ENCODE peak calls at places on chromosomes 13 and 19, in seven cellular contexts. H is right atrium auricular region; F is IMR-90; R is left ventricle myocardium inferior; D is CD8-positive, alpha-beta T cell; E is gastrocnemius medialis; J is GM23248. W is an unnamed sample. For H3K27me3, the result is how much of the 10 kb centered on the place peaks cover.

GRCh38 chr19:30555075-30555787 is 183.0 kb downstream of the ZNF536 start:
- DNase-seq in H (no peak), F (no peak), R (no peak), D (no peak), E (no peak), J (no peak), W (no peak)

GRCh38 chr19:17197666-17198065 is 17.5 kb upstream of the USE1 start:
- DNase-seq in H (no peak), F (no peak), R (no peak), D (no peak), E (no peak), J (no peak), W (no peak)

GRCh38 chr19:6564393-6564792 is 26.6 kb downstream of the CD70 start:
- DNase-seq in H (no peak), F (no peak), R (no peak), D (no peak), E (no peak), J (peak), W (no peak)

GRCh38 chr19:44992336-44993163 is 8.7 kb upstream of the RELB start:
- DNase-seq in H (no peak), F (no peak), R (no peak), D (no peak), E (no peak), J (no peak), W (no peak)

GRCh38 chr13:23701646-23702045 is 131.4 kb downstream of the TNFRSF19 start:
- DNase-seq in H (peak), F (peak), R (peak), D (no peak), E (peak), J (no peak), W (peak)

GRCh38 chr19:43315851-43316250 is 37.6 kb upstream of the CD177 start:
- DNase-seq in H (no peak), F (no peak), R (no peak), D (no peak), E (no peak), J (no peak), W (no peak)

GRCh38 chr19:50478901-50479715 is 2.5 kb upstream of the GARIN5A start:
- DNase-seq in H (no peak), F (peak), R (no peak), D (no peak), E (no peak), J (peak), W (no peak)

GRCh38 chr19:35822579-35822978 is 9.9 kb upstream of the PRODH2 start:
- DNase-seq in H (no peak), F (no peak), R (no peak), D (no peak), E (no peak), J (no peak), W (no peak)

GRCh38 chr19:40084948-40085347 is 5.8 kb downstream of the ZNF780A start:
- DNase-seq in H (no peak), F (no peak), R (no peak), D (no peak), E (no peak), J (no peak), W (no peak)

GRCh38 chr19:19068659-19069509 is 5.1 kb downstream of the SLC25A42 start:
- DNase-seq in H (no peak), F (no peak), R (no peak), D (no peak), E (no peak), J (no peak), W (no peak)

GRCh38 chr13:23673354-23673753 is 103.1 kb downstream of the TNFRSF19 start:
- DNase-seq in H (no peak), F (peak), R (no peak), D (no peak), E (peak), J (peak), W (no peak)

GRCh38 chr19:3976495-3977241 is 5.8 kb upstream of the DAPK3 start:
- DNase-seq in H (no peak), F (no peak), R (no peak), D (no peak), E (peak), J (peak), W (peak)

GRCh38 chr19:12987781-12988180 is 7.5 kb upstream of the NFIX start:
- DNase-seq in H (no peak), F (no peak), R (no peak), D (no peak), E (no peak), J (no peak), W (no peak)

GRCh38 chr13:26923824-26924605 is 163.4 kb upstream of the GPR12 start:
- DNase-seq in H (no peak), F (peak), R (no peak), D (no peak), E (no peak), J (peak), W (peak)

GRCh38 chr13:24605923-24606372 is 74.3 kb upstream of the ATP12A start:
- DNase-seq in H (no peak), F (peak), R (no peak), D (no peak), E (no peak), J (peak), W (no peak)

GRCh38 chr19:52748336-52748950 is 13.6 kb upstream of the ZNF611 start:
- DNase-seq in H (peak), F (peak), R (no peak), D (no peak), E (no peak), J (peak), W (no peak)

GRCh38 chr13:21256351-21256761 is 79.9 kb downstream of the MRPL57 start:
- DNase-seq in H (no peak), F (no peak), R (no peak), D (no peak), E (no peak), J (no peak), W (no peak)

GRCh38 chr13:43785681-43786471 is 896 bp downstream of the ENOX1 start:
- DNase-seq in H (peak), F (peak), R (peak), D (no peak), E (peak), J (peak), W (peak)

GRCh38 chr19:39347332-39348227 is 5.4 kb downstream of the SAMD4B start:
- DNase-seq in H (no peak), F (peak), R (no peak), D (no peak), E (no peak), J (peak), W (no peak)

GRCh38 chr19:16372065-16372915 is 47.7 kb downstream of the KLF2 start:
- DNase-seq in H (no peak), F (no peak), R (peak), D (peak), E (no peak), J (no peak), W (no peak)

GRCh38 chr13:114074671-114075315 is 57.6 kb downstream of the RASA3 start:
- DNase-seq in H (no peak), F (no peak), R (no peak), D (no peak), E (no peak), J (no peak), W (no peak)

GRCh38 chr19:2053601-2054389 is 2.8 kb upstream of the MKNK2 start:
- DNase-seq in H (peak), F (peak), R (peak), D (no peak), E (peak), J (no peak), W (peak)

GRCh38 chr13:20796791-20797513 is 23.2 kb upstream of the EEF1AKMT1 start:
- DNase-seq in H (no peak), F (peak), R (no peak), D (no peak), E (no peak), J (peak), W (no peak)

GRCh38 chr13:27455331-27455855 is 5.0 kb upstream of the MTIF3 start:
- DNase-seq in H (no peak), F (no peak), R (no peak), D (no peak), E (no peak), J (peak), W (no peak)

GRCh38 chr13:45603338-45603737 is 12.2 kb downstream of the ERICH6B start:
- DNase-seq in H (no peak), F (no peak), R (no peak), D (no peak), E (no peak), J (no peak), W (no peak)

GRCh38 chr19:15871570-15871969 is 26.3 kb downstream of the CYP4F2 start:
- DNase-seq in H (no peak), F (no peak), R (no peak), D (no peak), E (no peak), J (no peak), W (no peak)

GRCh38 chr19:55451522-55452380 is 8.7 kb upstream of the SHISA7 start:
- DNase-seq in H (no peak), F (no peak), R (no peak), D (no peak), E (no peak), J (peak), W (no peak)

GRCh38 chr19:30144242-30144758 is 202.3 kb downstream of the URI1 start:
- DNase-seq in H (no peak), F (no peak), R (no peak), D (no peak), E (no peak), J (no peak), W (no peak)

GRCh38 chr13:32829269-32829668 is 187.0 kb upstream of the KL start:
- DNase-seq in H (no peak), F (no peak), R (no peak), D (no peak), E (no peak), J (no peak), W (no peak)

GRCh38 chr13:59730026-59730425 is 433.7 kb downstream of the DIAPH3 start:
- DNase-seq in H (no peak), F (no peak), R (no peak), D (no peak), E (no peak), J (no peak), W (no peak)

GRCh38 chr13:72129117-72129516 is 262.1 kb upstream of the DACH1 start:
- DNase-seq in H (no peak), F (no peak), R (no peak), D (no peak), E (no peak), J (no peak), W (no peak)

GRCh38 chr19:39701291-39701690 is 3.0 kb upstream of the LGALS14 start:
- DNase-seq in H (no peak), F (no peak), R (no peak), D (no peak), E (no peak), J (no peak), W (no peak)

GRCh38 chr13:53165201-53165600 is 136.6 kb downstream of the OLFM4 start:
- DNase-seq in H (no peak), F (no peak), R (no peak), D (no peak), E (no peak), J (no peak), W (no peak)

GRCh38 chr19:45677351-45678230 is 9.6 kb downstream of the GIPR start:
- DNase-seq in H (peak), F (peak), R (peak), D (peak), E (no peak), J (peak), W (peak)

GRCh38 chr13:73910733-73911132 is 223.5 kb downstream of the KLF12 start:
- DNase-seq in H (no peak), F (no peak), R (no peak), D (no peak), E (no peak), J (no peak), W (no peak)

GRCh38 chr13:99393791-99394735 is 86.9 kb upstream of the GPR183 start:
- DNase-seq in H (no peak), F (no peak), R (no peak), D (no peak), E (no peak), J (no peak), W (no peak)

GRCh38 chr13:91162180-91162579 is 185.3 kb upstream of the MIR17HG start:
- DNase-seq in H (no peak), F (no peak), R (no peak), D (no peak), E (no peak), J (no peak), W (no peak)

DNA sequence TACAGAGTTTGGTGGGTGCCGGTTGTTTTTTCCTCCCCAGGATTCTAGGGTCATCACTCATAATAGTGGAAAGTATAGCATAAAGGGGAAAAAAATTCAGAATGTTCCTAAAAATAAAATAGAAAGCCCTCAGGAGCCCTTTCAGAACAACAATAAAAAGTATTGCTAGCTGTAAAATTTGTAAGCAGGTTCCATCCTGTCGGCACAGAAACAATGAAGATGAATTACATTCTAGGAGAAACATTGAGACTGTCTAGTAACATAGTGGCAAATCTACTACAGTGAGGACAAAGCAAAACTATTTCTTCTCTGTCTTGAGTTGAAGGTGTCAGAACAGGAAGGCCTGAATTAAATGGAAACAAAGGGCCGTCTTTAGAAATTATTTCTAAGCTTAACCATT is 870.7 kb downstream of the PCDH9 start:
- DNase-seq in H (no peak), F (no peak), R (no peak), D (no peak), E (no peak), J (no peak), W (no peak)
- H3K27me3 ChIP-seq in H (under half), F (under half), R (under half), D (under half), E (under half), J (under half), W (under half)

GRCh38 chr13:50152224-50152623 is 137.0 kb downstream of the KCNRG start:
- DNase-seq in H (no peak), F (no peak), R (no peak), D (no peak), E (no peak), J (no peak), W (no peak)
- H3K4me3 ChIP-seq in H (peak), F (no peak), R (peak), D (no peak), E (no peak), J (peak), W (peak)

GRCh38 chr19:5394907-5395505 is 54.4 kb upstream of the PTPRS start:
- DNase-seq in H (no peak), F (no peak), R (no peak), D (no peak), E (no peak), J (no peak), W (no peak)

GRCh38 chr19:5395541-5395940 is 54.9 kb upstream of the PTPRS start:
- DNase-seq in H (no peak), F (no peak), R (no peak), D (no peak), E (no peak), J (peak), W (no peak)

GRCh38 chr19:5393088-5393487 is 52.5 kb upstream of the PTPRS start:
- DNase-seq in H (no peak), F (no peak), R (no peak), D (no peak), E (no peak), J (no peak), W (no peak)

GRCh38 chr19:5389353-5389752 is 48.7 kb upstream of the PTPRS start:
- DNase-seq in H (no peak), F (no peak), R (no peak), D (no peak), E (no peak), J (no peak), W (no peak)

GRCh38 chr19:5392476-5392875 is 51.9 kb upstream of the PTPRS start:
- DNase-seq in H (no peak), F (no peak), R (no peak), D (no peak), E (no peak), J (no peak), W (no peak)
- H3K27me3 ChIP-seq in H (under half), F (half or more), R (half or more), D (under half), E (half or more), J (half or more), W (half or more)

GRCh38 chr13:110379358-110379757 is 72.3 kb downstream of the COL4A2 start:
- DNase-seq in H (no peak), F (no peak), R (no peak), D (no peak), E (no peak), J (no peak), W (no peak)
- H3K4me3 ChIP-seq in H (no peak), F (no peak), R (no peak), D (no peak), E (no peak), J (no peak), W (no peak)

GRCh38 chr13:31114641-31115040 is 47.1 kb downstream of the HSPH1 start:
- DNase-seq in H (no peak), F (no peak), R (no peak), D (no peak), E (no peak), J (no peak), W (no peak)

GRCh38 chr13:31110169-31110568 is 51.5 kb downstream of the HSPH1 start:
- DNase-seq in H (no peak), F (no peak), R (no peak), D (no peak), E (no peak), J (no peak), W (no peak)

GRCh38 chr13:31110617-31111016 is 51.1 kb downstream of the HSPH1 start:
- DNase-seq in H (no peak), F (no peak), R (no peak), D (no peak), E (no peak), J (no peak), W (no peak)

GRCh38 chr13:31107109-31107508 is 54.6 kb downstream of the HSPH1 start:
- DNase-seq in H (no peak), F (no peak), R (no peak), D (no peak), E (no peak), J (no peak), W (no peak)

DNA sequence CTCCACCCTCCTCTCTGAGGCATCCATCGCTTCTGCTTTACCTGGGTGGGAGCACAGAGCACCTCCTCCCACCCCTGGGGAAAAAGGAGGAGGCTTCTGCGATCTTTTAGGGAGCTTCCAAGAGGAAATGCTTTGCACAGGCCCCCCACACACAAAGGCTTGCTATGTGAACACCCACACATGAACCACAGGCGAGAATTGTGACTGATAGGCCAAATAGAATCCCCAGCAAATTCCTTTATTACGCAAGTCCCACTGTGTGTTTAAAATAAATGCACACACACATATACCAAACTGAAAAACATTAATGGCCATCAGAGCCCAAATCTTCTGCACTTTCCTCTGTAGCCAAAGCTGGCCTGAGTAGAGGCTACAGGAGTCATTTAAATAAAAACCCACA is 50.6 kb downstream of the HSPH1 start:
- DNase-seq in H (no peak), F (peak), R (no peak), D (no peak), E (no peak), J (peak), W (no peak)
- H3K27me3 ChIP-seq in H (under half), F (under half), R (under half), D (under half), E (under half), J (under half), W (under half)

GRCh38 chr13:112999414-113000177 is 30.6 kb downstream of the MCF2L start:
- DNase-seq in H (no peak), F (no peak), R (no peak), D (no peak), E (no peak), J (no peak), W (no peak)

GRCh38 chr13:113000575-113000974 is 31.6 kb downstream of the MCF2L start:
- DNase-seq in H (no peak), F (no peak), R (no peak), D (no peak), E (no peak), J (no peak), W (no peak)

GRCh38 chr13:113002891-113003290 is 33.9 kb downstream of the MCF2L start:
- DNase-seq in H (no peak), F (no peak), R (no peak), D (no peak), E (no peak), J (no peak), W (no peak)

GRCh38 chr13:113002206-113002821 is 33.3 kb downstream of the MCF2L start:
- DNase-seq in H (no peak), F (no peak), R (no peak), D (no peak), E (no peak), J (no peak), W (no peak)

GRCh38 chr13:113001251-113002140 is 32.5 kb downstream of the MCF2L start:
- DNase-seq in H (no peak), F (peak), R (no peak), D (no peak), E (no peak), J (peak), W (no peak)
- H3K4me3 ChIP-seq in H (peak), F (no peak), R (peak), D (no peak), E (no peak), J (no peak), W (peak)

GRCh38 chr19:7743425-7743841 is 3.9 kb downstream of the CD209 start:
- DNase-seq in H (no peak), F (no peak), R (no peak), D (no peak), E (no peak), J (no peak), W (no peak)
- H3K27me3 ChIP-seq in H (under half), F (under half), R (half or more), D (under half), E (under half), J (under half), W (under half)

W was measured in heart right ventricle.